ENCODE peak calls at places on chromosome 5, in ten cellular contexts. Q is breast epithelium; X is uterus; W is neuronal stem cell; U is prostate gland; J is HCT116; P is endodermal cell; A is fibroblast of lung; N is H9; H is effector memory CD4-positive, alpha-beta T cell. S is an unnamed sample.

GRCh38 chr5:56856779-56857178 is 41.4 kb downstream of the MAP3K1 start:
- DNase-seq in Q (no peak), X (no peak), W (no peak), U (no peak), J (no peak), P (no peak), A (no peak), N (no peak), H (no peak), S (no peak)

GRCh38 chr5:56638768-56639238 is 176.5 kb upstream of the MAP3K1 start:
- DNase-seq in Q (no peak), X (no peak), W (no peak), U (peak; percentile 40), J (no peak), P (no peak), A (no peak), N (no peak), H (peak; percentile 46), S (peak; percentile 22)

GRCh38 chr5:149337746-149338145 is 7.6 kb upstream of the GRPEL2 start:
- DNase-seq in Q (no peak), X (no peak), W (no peak), U (no peak), J (no peak), P (no peak), A (no peak), N (no peak), H (no peak), S (no peak)

GRCh38 chr5:10725636-10726035 is 35.4 kb downstream of the DAP start:
- DNase-seq in Q (no peak), X (no peak), W (no peak), U (no peak), J (no peak), P (no peak), A (no peak), N (no peak), H (no peak), S (no peak)

GRCh38 chr5:175746851-175747250 is 89.0 kb downstream of the HRH2 start:
- DNase-seq in Q (no peak), X (no peak), W (peak; percentile 23), U (no peak), J (peak; percentile 36), P (peak; percentile 63), A (no peak), N (peak; percentile 52), H (no peak), S (no peak)

GRCh38 chr5:83564069-83564749 is 92.7 kb downstream of the VCAN start:
- DNase-seq in Q (no peak), X (no peak), W (peak; percentile 21), U (no peak), J (peak; percentile 35), P (no peak), A (peak; percentile 44), N (no peak), H (no peak), S (no peak)

GRCh38 chr5:58922392-58923171 is 339.7 kb downstream of the RAB3C start:
- DNase-seq in Q (peak; percentile 79), X (peak; percentile 39), W (no peak), U (peak; percentile 88), J (no peak), P (no peak), A (peak; percentile 86), N (no peak), H (no peak), S (no peak)

GRCh38 chr5:53874409-53874808 is 314.0 kb downstream of the NDUFS4 start:
- DNase-seq in Q (no peak), X (no peak), W (no peak), U (no peak), J (no peak), P (peak; percentile 77), A (peak; percentile 3), N (peak; percentile 44), H (no peak), S (no peak)

GRCh38 chr5:140785905-140786686 is at the start of gene PCDHA1:
- DNase-seq in Q (no peak), X (no peak), W (no peak), U (no peak), J (no peak), P (no peak), A (no peak), N (no peak), H (no peak), S (no peak)

GRCh38 chr5:169637085-169637855 is at the start of gene DOCK2:
- DNase-seq in Q (no peak), X (no peak), W (no peak), U (no peak), J (no peak), P (peak; percentile 67), A (no peak), N (peak; percentile 50), H (peak; percentile 42), S (peak; percentile 18)

GRCh38 chr5:37971483-37972024 is 131.7 kb upstream of the GDNF start:
- DNase-seq in Q (no peak), X (no peak), W (no peak), U (no peak), J (no peak), P (no peak), A (no peak), N (no peak), H (no peak), S (no peak)

GRCh38 chr5:159163027-159163699 is 46.2 kb downstream of the RNF145 start:
- DNase-seq in Q (no peak), X (no peak), W (no peak), U (no peak), J (peak; percentile 32), P (no peak), A (peak; percentile 94), N (no peak), H (no peak), S (no peak)

GRCh38 chr5:158397278-158397677 is 538.3 kb upstream of the CLINT1 start:
- DNase-seq in Q (no peak), X (no peak), W (no peak), U (no peak), J (no peak), P (no peak), A (no peak), N (no peak), H (no peak), S (no peak)

GRCh38 chr5:60102961-60103683 is 209.6 kb upstream of the PDE4D start:
- DNase-seq in Q (no peak), X (no peak), W (no peak), U (no peak), J (no peak), P (no peak), A (peak; percentile 78), N (no peak), H (no peak), S (no peak)

GRCh38 chr5:149464796-149465489 is 85.9 kb upstream of the IL17B start:
- DNase-seq in Q (no peak), X (peak; percentile 68), W (no peak), U (no peak), J (no peak), P (no peak), A (peak; percentile 73), N (no peak), H (no peak), S (no peak)

GRCh38 chr5:26986985-26987384 is 51.4 kb downstream of the CDH9 start:
- DNase-seq in Q (no peak), X (no peak), W (no peak), U (no peak), J (no peak), P (no peak), A (no peak), N (no peak), H (no peak), S (no peak)

GRCh38 chr5:135426102-135427082 is 20.8 kb downstream of the DCANP1 start:
- DNase-seq in Q (no peak), X (no peak), W (peak; percentile 21), U (no peak), J (peak; percentile 65), P (peak; percentile 63), A (peak; percentile 41), N (no peak), H (no peak), S (peak; percentile 20)

GRCh38 chr5:90477073-90477472 is 2.4 kb downstream of the POLR3G start:
- DNase-seq in Q (no peak), X (no peak), W (no peak), U (no peak), J (no peak), P (peak; percentile 86), A (no peak), N (peak; percentile 85), H (no peak), S (no peak)

DNA sequence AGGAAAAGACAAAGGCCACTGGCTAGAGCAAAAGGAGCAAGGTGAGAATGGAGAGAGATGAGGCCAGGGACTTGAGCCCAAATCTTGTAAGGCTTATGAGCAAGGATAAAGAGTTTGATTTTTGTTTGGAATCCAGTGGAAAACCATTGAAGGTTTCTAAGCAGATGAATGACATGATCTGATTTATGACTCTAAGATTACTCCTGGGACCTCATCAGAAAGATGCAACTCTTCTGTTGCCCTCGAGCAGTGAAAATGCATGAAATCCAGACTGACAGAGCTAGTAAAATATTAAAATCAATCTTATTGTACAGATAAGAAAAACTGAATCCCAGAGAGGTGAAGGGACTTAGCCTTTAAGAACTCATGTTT is 677 bp downstream of the MFAP3 start:
- DNase-seq in Q (no peak), X (no peak), W (no peak), U (no peak), J (no peak), P (no peak), A (no peak), N (no peak), H (no peak), S (no peak)
- H3K4me1 ChIP-seq in Q (no peaks in the 10 kb centered on the region), X (no peaks in the 10 kb centered on the region), W (no peaks in the 10 kb centered on the region), U (peaks cover 6% of the 10 kb centered on the region), J (peaks cover 7% of the 10 kb centered on the region), P (no peaks in the 10 kb centered on the region), A (peaks cover 2% of the 10 kb centered on the region), N (no peaks in the 10 kb centered on the region), H (peaks cover 5% of the 10 kb centered on the region), S (peaks cover 31% of the 10 kb centered on the region)

GRCh38 chr5:162474239-162474638 is 406.7 kb downstream of the GABRG2 start:
- DNase-seq in Q (no peak), X (no peak), W (no peak), U (no peak), J (no peak), P (no peak), A (no peak), N (no peak), H (no peak), S (no peak)

GRCh38 chr5:162473051-162473714 is 405.6 kb downstream of the GABRG2 start:
- DNase-seq in Q (no peak), X (peak; percentile 15), W (no peak), U (no peak), J (no peak), P (no peak), A (no peak), N (no peak), H (no peak), S (no peak)
- H3K27ac ChIP-seq in Q (no peak overlapping the region), X (no peak overlapping the region), W (no peak overlapping the region), U (no peak overlapping the region), J (no peak overlapping the region), P (no peak overlapping the region), A (no peak overlapping the region), N (no peak overlapping the region), H (no peak overlapping the region), S (no peak overlapping the region)

GRCh38 chr5:165999693-166000092 is 2291.8 kb upstream of the WWC1 start:
- DNase-seq in Q (no peak), X (no peak), W (no peak), U (no peak), J (no peak), P (no peak), A (no peak), N (no peak), H (no peak), S (no peak)
- H3K9me3 ChIP-seq in Q (no peaks in the 10 kb centered on the region), X (no peaks in the 10 kb centered on the region), W (no peaks in the 10 kb centered on the region), U (no peaks in the 10 kb centered on the region), J (peaks cover 18% of the 10 kb centered on the region), P (no peaks in the 10 kb centered on the region), A (no peaks in the 10 kb centered on the region), N (no peaks in the 10 kb centered on the region), H (no peaks in the 10 kb centered on the region), S (no peaks in the 10 kb centered on the region)

GRCh38 chr5:150499437-150499956 is 8.4 kb upstream of the NDST1 start:
- DNase-seq in Q (no peak), X (no peak), W (no peak), U (no peak), J (no peak), P (peak; percentile 77), A (no peak), N (no peak), H (no peak), S (no peak)
- H3K4me1 ChIP-seq in Q (peaks cover 59% of the 10 kb centered on the region), X (peaks cover 30% of the 10 kb centered on the region), W (peaks cover 42% of the 10 kb centered on the region), U (peaks cover 35% of the 10 kb centered on the region), J (peaks cover 34% of the 10 kb centered on the region), P (peaks cover 28% of the 10 kb centered on the region), A (peaks cover 58% of the 10 kb centered on the region), N (peaks cover 8% of the 10 kb centered on the region), H (no peaks in the 10 kb centered on the region), S (no peaks in the 10 kb centered on the region)

S was measured in CD8-positive, alpha-beta T cell.